ENCODE peak calls at places on chromosomes 4 and X, in seven cellular contexts. T is AG09309; M is CD8-positive, alpha-beta memory T cell; P is A673; X is suprapubic skin; A is cardiac muscle cell; U is endodermal cell. V is an unnamed sample.
A peak's percentile ranks its signal among the peaks of the same experiment; 100 is the strongest.

GRCh38 chrX:28584025-28584424 is 3.2 kb upstream of the IL1RAPL1 start:
- DNase-seq in T (no peak), M (no peak), P (no peak), X (no peak), A (no peak), U (no peak), V (no peak)

GRCh38 chrX:20620301-20620700 is 353.6 kb upstream of the RPS6KA3 start:
- DNase-seq in T (no peak), M (no peak), P (no peak), X (no peak), A (no peak), U (no peak), V (no peak)

GRCh38 chr4:173191623-173192041 is 23.0 kb downstream of the GALNT7 start:
- DNase-seq in T (no peak), M (no peak), P (peak; percentile 45), X (no peak), A (no peak), U (no peak), V (no peak)

GRCh38 chr4:1201851-1202525 is 29.6 kb upstream of the SPON2 start:
- DNase-seq in T (peak; percentile 46), M (peak; percentile 80), P (no peak), X (peak; percentile 81), A (no peak), U (peak; percentile 30), V (no peak)

GRCh38 chr4:80219301-80220025 is 22.2 kb downstream of the PRDM8 start:
- DNase-seq in T (no peak), M (no peak), P (no peak), X (no peak), A (peak; percentile 69), U (peak; percentile 58), V (no peak)

GRCh38 chr4:167339781-167340180 is 105.5 kb upstream of the SPOCK3 start:
- DNase-seq in T (no peak), M (no peak), P (no peak), X (no peak), A (no peak), U (no peak), V (no peak)

GRCh38 chr4:48138511-48138910 is 4.5 kb upstream of the TXK start:
- DNase-seq in T (no peak), M (no peak), P (no peak), X (no peak), A (no peak), U (no peak), V (no peak)

GRCh38 chr4:19575959-19576358 is 675.7 kb upstream of the SLIT2 start:
- DNase-seq in T (no peak), M (no peak), P (peak; percentile 5), X (no peak), A (no peak), U (no peak), V (no peak)

GRCh38 chr4:21628116-21628515 is 320.5 kb downstream of the KCNIP4 start:
- DNase-seq in T (no peak), M (no peak), P (no peak), X (no peak), A (no peak), U (no peak), V (no peak)

GRCh38 chr4:78218260-78218659 is 161.1 kb downstream of the FRAS1 start:
- DNase-seq in T (no peak), M (no peak), P (no peak), X (no peak), A (no peak), U (no peak), V (no peak)

GRCh38 chrX:136196691-136197155 is 49.4 kb downstream of the FHL1 start:
- DNase-seq in T (peak; percentile 71), M (no peak), P (no peak), X (no peak), A (no peak), U (no peak), V (no peak)

GRCh38 chrX:132127748-132128147 is at the start of gene FRMD7:
- DNase-seq in T (no peak), M (no peak), P (peak; percentile 2), X (no peak), A (no peak), U (no peak), V (no peak)

GRCh38 chr4:103996059-103996458 is 276.3 kb upstream of the TACR3 start:
- DNase-seq in T (no peak), M (no peak), P (peak; percentile 84), X (no peak), A (no peak), U (peak; percentile 42), V (no peak)
- H3K4me3 ChIP-seq in T (no peak overlapping the region), M (no peak overlapping the region), P (peak overlapping the region; percentile 7), X (no peak overlapping the region), A (no peak overlapping the region), U (peak overlapping the region; percentile 61), V (no peak overlapping the region)

DNA sequence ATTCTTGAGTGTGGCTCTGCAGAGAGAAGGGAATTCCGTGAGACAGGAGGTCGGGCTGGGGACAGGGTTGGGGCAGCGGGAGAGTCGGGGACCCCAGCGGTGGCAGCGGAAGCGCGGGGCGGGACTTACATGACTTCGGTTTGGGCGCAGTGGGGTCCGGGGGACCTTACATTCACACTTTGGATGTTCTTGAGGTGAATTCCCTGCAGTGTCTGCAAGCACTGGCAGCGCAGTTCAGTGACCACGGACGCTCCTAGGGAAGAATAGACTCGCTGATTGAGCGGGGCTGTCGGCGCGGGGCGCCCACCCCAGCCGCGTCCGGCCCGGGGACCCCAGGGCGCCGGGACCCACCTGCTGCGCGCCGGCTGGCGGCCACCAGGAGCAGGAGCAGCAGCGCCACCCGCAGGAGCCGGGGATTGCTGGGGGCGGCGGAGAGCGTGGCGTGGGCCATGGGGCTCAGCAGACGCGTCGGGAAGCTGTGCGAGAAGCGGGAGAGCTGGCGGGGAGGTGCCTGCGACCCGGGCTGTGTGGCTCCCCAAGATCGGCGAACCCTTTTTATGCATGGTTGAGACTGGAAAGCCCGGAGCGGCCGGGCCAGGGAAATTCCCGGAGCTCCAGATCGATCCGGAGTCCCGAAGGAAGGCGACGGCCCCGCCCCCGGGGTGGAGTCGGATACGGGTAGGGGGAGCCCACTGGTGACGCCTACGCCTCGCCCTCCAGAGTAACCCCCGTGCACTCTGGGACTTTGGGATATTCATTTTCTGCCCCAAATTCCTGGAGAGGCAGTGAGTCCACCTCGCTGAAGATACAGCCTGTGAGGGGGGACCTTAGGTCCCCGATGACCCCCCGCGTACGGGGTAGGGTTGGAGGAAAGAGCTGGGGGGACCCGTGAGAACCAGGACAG is at the start of gene CXCL3:
- DNase-seq in T (no peak), M (no peak), P (peak; percentile 57), X (peak; percentile 84), A (peak; percentile 73), U (peak; percentile 89), V (no peak)
- H3K4me3 ChIP-seq in T (peak within 1 kb of the TSS; percentile 96), M (peak within 1 kb of the TSS; percentile 45), P (peak within 1 kb of the TSS; percentile 60), X (peak within 1 kb of the TSS; percentile 78), A (peak within 1 kb of the TSS; percentile 63), U (peak within 1 kb of the TSS; percentile 75), V (peak within 1 kb of the TSS; percentile 67)

DNA sequence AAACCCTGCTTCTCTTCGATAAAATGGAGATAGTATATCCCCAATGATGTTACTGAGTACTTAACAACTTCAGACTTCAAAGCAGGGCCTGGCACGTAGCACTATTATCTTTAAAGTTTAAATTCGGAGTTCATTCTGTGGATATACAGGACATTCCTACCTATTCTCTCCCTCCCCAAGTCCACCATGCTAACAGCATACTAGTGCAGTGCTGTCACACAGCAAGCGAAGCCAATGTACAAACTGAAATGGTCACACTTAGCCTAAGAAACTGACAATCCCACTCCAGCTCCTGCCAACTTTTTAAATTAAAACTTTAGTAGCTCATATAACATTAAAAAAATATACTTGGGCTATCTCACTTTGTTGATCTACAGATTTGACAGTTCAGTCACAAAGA is 1.2 kb upstream of the DNAJB14 start:
- DNase-seq in T (no peak), M (no peak), P (peak; percentile 12), X (no peak), A (no peak), U (no peak), V (no peak)
- H3K4me3 ChIP-seq in T (no peak overlapping the region), M (peak overlapping the region; percentile 68), P (peak overlapping the region; percentile 92), X (peak overlapping the region; percentile 93), A (no peak overlapping the region), U (peak overlapping the region; percentile 98), V (peak overlapping the region; percentile 95)

GRCh38 chr4:15870921-15871664 is 67.4 kb downstream of the FGFBP1 start:
- DNase-seq in T (no peak), M (no peak), P (no peak), X (no peak), A (no peak), U (no peak), V (no peak)

GRCh38 chr4:15878011-15878410 is 60.5 kb downstream of the FGFBP1 start:
- DNase-seq in T (no peak), M (no peak), P (no peak), X (no peak), A (no peak), U (no peak), V (no peak)

GRCh38 chr4:15873117-15873516 is 65.4 kb downstream of the FGFBP1 start:
- DNase-seq in T (no peak), M (no peak), P (no peak), X (no peak), A (no peak), U (no peak), V (no peak)

GRCh38 chr4:15874671-15875070 is 63.9 kb downstream of the FGFBP1 start:
- DNase-seq in T (no peak), M (no peak), P (no peak), X (no peak), A (no peak), U (no peak), V (no peak)

GRCh38 chr4:15875663-15876460 is 62.7 kb downstream of the FGFBP1 start:
- DNase-seq in T (no peak), M (no peak), P (no peak), X (no peak), A (no peak), U (no peak), V (no peak)
- H3K4me3 ChIP-seq in T (no peak overlapping the region), M (no peak overlapping the region), P (no peak overlapping the region), X (no peak overlapping the region), A (no peak overlapping the region), U (no peak overlapping the region), V (no peak overlapping the region)

GRCh38 chrX:19377799-19378198 is 34.1 kb downstream of the PDHA1 start:
- DNase-seq in T (no peak), M (no peak), P (no peak), X (no peak), A (no peak), U (no peak), V (no peak)

GRCh38 chrX:19372170-19373033 is 28.7 kb downstream of the PDHA1 start:
- DNase-seq in T (no peak), M (peak; percentile 42), P (peak; percentile 81), X (no peak), A (peak; percentile 59), U (peak; percentile 89), V (peak; percentile 21)

GRCh38 chrX:19375546-19375945 is 31.8 kb downstream of the PDHA1 start:
- DNase-seq in T (no peak), M (no peak), P (no peak), X (no peak), A (no peak), U (no peak), V (no peak)

GRCh38 chrX:19373034-19373891 is 29.5 kb downstream of the PDHA1 start:
- DNase-seq in T (no peak), M (no peak), P (no peak), X (no peak), A (no peak), U (peak; percentile 54), V (no peak)
- H3K4me3 ChIP-seq in T (no peak overlapping the region), M (no peak overlapping the region), P (peak overlapping the region; percentile 39), X (peak overlapping the region; percentile 41), A (no peak overlapping the region), U (peak overlapping the region; percentile 79), V (no peak overlapping the region)

V was measured in HFF-Myc.